ENCODE peak calls at places on chromosomes 2 and 18, in eight cellular contexts. One of them, this sample, is unnamed.
A peak's percentile ranks its signal among the peaks of the same experiment; 100 is the strongest.

GRCh38 chr2:37635359-37636208 is 35.9 kb downstream of the CDC42EP3 start:
- DNase-seq in NCI-H345: no peak
- DNase-seq in D341Med: no peak
- DNase-seq in RCC 7860: peak; percentile 48
- DNase-seq in posterior cingulate gyrus: no peak
- DNase-seq in neural progenitor cell: no peak
- DNase-seq in Daoy: peak; percentile 91
- DNase-seq in right atrium auricular region: no peak
- DNase-seq in this sample: peak; percentile 97

GRCh38 chr2:64325852-64326577 is 127.9 kb upstream of the LGALSL start:
- DNase-seq in NCI-H345: no peak
- DNase-seq in D341Med: no peak
- DNase-seq in RCC 7860: no peak
- DNase-seq in posterior cingulate gyrus: no peak
- DNase-seq in neural progenitor cell: no peak
- DNase-seq in Daoy: no peak
- DNase-seq in right atrium auricular region: no peak
- DNase-seq in this sample: no peak

GRCh38 chr2:69694894-69695849 is 46.8 kb upstream of the ANXA4 start:
- DNase-seq in NCI-H345: no peak
- DNase-seq in D341Med: no peak
- DNase-seq in RCC 7860: peak; percentile 93
- DNase-seq in posterior cingulate gyrus: no peak
- DNase-seq in neural progenitor cell: no peak
- DNase-seq in Daoy: peak; percentile 86
- DNase-seq in right atrium auricular region: no peak
- DNase-seq in this sample: peak; percentile 92

GRCh38 chr2:155060906-155061305 is 362.4 kb downstream of the KCNJ3 start:
- DNase-seq in NCI-H345: no peak
- DNase-seq in D341Med: peak; percentile 17
- DNase-seq in RCC 7860: no peak
- DNase-seq in posterior cingulate gyrus: no peak
- DNase-seq in neural progenitor cell: no peak
- DNase-seq in Daoy: no peak
- DNase-seq in right atrium auricular region: no peak
- DNase-seq in this sample: no peak

GRCh38 chr2:205357732-205358131 is 324.6 kb upstream of the NRP2 start:
- DNase-seq in NCI-H345: no peak
- DNase-seq in D341Med: no peak
- DNase-seq in RCC 7860: no peak
- DNase-seq in posterior cingulate gyrus: no peak
- DNase-seq in neural progenitor cell: no peak
- DNase-seq in Daoy: no peak
- DNase-seq in right atrium auricular region: no peak
- DNase-seq in this sample: no peak

GRCh38 chr18:68991281-68991680 is 193.4 kb downstream of the CCDC102B start:
- DNase-seq in NCI-H345: no peak
- DNase-seq in D341Med: no peak
- DNase-seq in RCC 7860: no peak
- DNase-seq in posterior cingulate gyrus: no peak
- DNase-seq in neural progenitor cell: no peak
- DNase-seq in Daoy: no peak
- DNase-seq in right atrium auricular region: no peak
- DNase-seq in this sample: peak; percentile 48

GRCh38 chr2:201151127-201152074 is 31.5 kb upstream of the CASP10 start:
- DNase-seq in NCI-H345: no peak
- DNase-seq in D341Med: no peak
- DNase-seq in RCC 7860: peak; percentile 99
- DNase-seq in posterior cingulate gyrus: no peak
- DNase-seq in neural progenitor cell: no peak
- DNase-seq in Daoy: peak; percentile 76
- DNase-seq in right atrium auricular region: no peak
- DNase-seq in this sample: peak; percentile 78

GRCh38 chr2:171271380-171271779 is 110.7 kb upstream of the TLK1 start:
- DNase-seq in NCI-H345: no peak
- DNase-seq in D341Med: no peak
- DNase-seq in RCC 7860: no peak
- DNase-seq in posterior cingulate gyrus: no peak
- DNase-seq in neural progenitor cell: no peak
- DNase-seq in Daoy: no peak
- DNase-seq in right atrium auricular region: no peak
- DNase-seq in this sample: no peak

GRCh38 chr2:38515155-38516074 is 87.3 kb downstream of the HNRNPLL start:
- DNase-seq in NCI-H345: no peak
- DNase-seq in D341Med: no peak
- DNase-seq in RCC 7860: peak; percentile 26
- DNase-seq in posterior cingulate gyrus: no peak
- DNase-seq in neural progenitor cell: no peak
- DNase-seq in Daoy: no peak
- DNase-seq in right atrium auricular region: peak; percentile 66
- DNase-seq in this sample: peak; percentile 87

GRCh38 chr2:120817136-120817955 is 81.7 kb downstream of the GLI2 start:
- DNase-seq in NCI-H345: no peak
- DNase-seq in D341Med: no peak
- DNase-seq in RCC 7860: no peak
- DNase-seq in posterior cingulate gyrus: no peak
- DNase-seq in neural progenitor cell: no peak
- DNase-seq in Daoy: no peak
- DNase-seq in right atrium auricular region: no peak
- DNase-seq in this sample: no peak

GRCh38 chr2:222711315-222711940 is 40.0 kb downstream of the MOGAT1 start:
- DNase-seq in NCI-H345: no peak
- DNase-seq in D341Med: no peak
- DNase-seq in RCC 7860: no peak
- DNase-seq in posterior cingulate gyrus: no peak
- DNase-seq in neural progenitor cell: no peak
- DNase-seq in Daoy: no peak
- DNase-seq in right atrium auricular region: no peak
- DNase-seq in this sample: no peak

GRCh38 chr18:10482985-10483949 is 28.8 kb downstream of the APCDD1 start:
- DNase-seq in NCI-H345: no peak
- DNase-seq in D341Med: no peak
- DNase-seq in RCC 7860: no peak
- DNase-seq in posterior cingulate gyrus: no peak
- DNase-seq in neural progenitor cell: no peak
- DNase-seq in Daoy: no peak
- DNase-seq in right atrium auricular region: no peak
- DNase-seq in this sample: peak; percentile 79

GRCh38 chr2:219107837-219108236 is 47.1 kb upstream of the IHH start:
- DNase-seq in NCI-H345: no peak
- DNase-seq in D341Med: no peak
- DNase-seq in RCC 7860: no peak
- DNase-seq in posterior cingulate gyrus: no peak
- DNase-seq in neural progenitor cell: no peak
- DNase-seq in Daoy: no peak
- DNase-seq in right atrium auricular region: no peak
- DNase-seq in this sample: peak; percentile 40

GRCh38 chr2:72891091-72891818 is 4.0 kb downstream of the SPR start:
- DNase-seq in NCI-H345: no peak
- DNase-seq in D341Med: no peak
- DNase-seq in RCC 7860: no peak
- DNase-seq in posterior cingulate gyrus: no peak
- DNase-seq in neural progenitor cell: no peak
- DNase-seq in Daoy: no peak
- DNase-seq in right atrium auricular region: no peak
- DNase-seq in this sample: no peak

GRCh38 chr18:47163241-47163640 is 12.9 kb downstream of the IER3IP1 start:
- DNase-seq in NCI-H345: no peak
- DNase-seq in D341Med: no peak
- DNase-seq in RCC 7860: peak; percentile 94
- DNase-seq in posterior cingulate gyrus: no peak
- DNase-seq in neural progenitor cell: no peak
- DNase-seq in Daoy: peak; percentile 18
- DNase-seq in right atrium auricular region: no peak
- DNase-seq in this sample: no peak

GRCh38 chr2:49255325-49256023 is 101.2 kb upstream of the FSHR start:
- DNase-seq in NCI-H345: peak; percentile 60
- DNase-seq in D341Med: peak; percentile 19
- DNase-seq in RCC 7860: no peak
- DNase-seq in posterior cingulate gyrus: no peak
- DNase-seq in neural progenitor cell: no peak
- DNase-seq in Daoy: no peak
- DNase-seq in right atrium auricular region: no peak
- DNase-seq in this sample: peak; percentile 12

GRCh38 chr2:170715062-170715931 is at the start of gene SP5:
- DNase-seq in NCI-H345: peak; percentile 58
- DNase-seq in D341Med: peak; percentile 72
- DNase-seq in RCC 7860: peak; percentile 50
- DNase-seq in posterior cingulate gyrus: no peak
- DNase-seq in neural progenitor cell: peak; percentile 94
- DNase-seq in Daoy: peak; percentile 82
- DNase-seq in right atrium auricular region: no peak
- DNase-seq in this sample: peak; percentile 70

GRCh38 chr2:24021122-24021998 is 11.5 kb downstream of the MFSD2B start:
- DNase-seq in NCI-H345: no peak
- DNase-seq in D341Med: peak; percentile 68
- DNase-seq in RCC 7860: no peak
- DNase-seq in posterior cingulate gyrus: no peak
- DNase-seq in neural progenitor cell: peak; percentile 57
- DNase-seq in Daoy: peak; percentile 38
- DNase-seq in right atrium auricular region: no peak
- DNase-seq in this sample: peak; percentile 60

GRCh38 chr2:219178377-219179175 is 501 bp downstream of the RETREG2 start:
- DNase-seq in NCI-H345: peak; percentile 36
- DNase-seq in D341Med: peak; percentile 65
- DNase-seq in RCC 7860: peak; percentile 19
- DNase-seq in posterior cingulate gyrus: peak; percentile 17
- DNase-seq in neural progenitor cell: peak; percentile 81
- DNase-seq in Daoy: no peak
- DNase-seq in right atrium auricular region: peak; percentile 60
- DNase-seq in this sample: peak; percentile 82

GRCh38 chr2:158501301-158501700 is 44.5 kb downstream of the PKP4 start:
- DNase-seq in NCI-H345: peak; percentile 85
- DNase-seq in D341Med: no peak
- DNase-seq in RCC 7860: no peak
- DNase-seq in posterior cingulate gyrus: peak; percentile 61
- DNase-seq in neural progenitor cell: no peak
- DNase-seq in Daoy: no peak
- DNase-seq in right atrium auricular region: no peak
- DNase-seq in this sample: no peak

GRCh38 chr2:83742117-83742782 is 716.8 kb downstream of the SUCLG1 start:
- DNase-seq in NCI-H345: peak; percentile 85
- DNase-seq in D341Med: peak; percentile 9
- DNase-seq in RCC 7860: no peak
- DNase-seq in posterior cingulate gyrus: no peak
- DNase-seq in neural progenitor cell: no peak
- DNase-seq in Daoy: no peak
- DNase-seq in right atrium auricular region: peak; percentile 66
- DNase-seq in this sample: no peak

GRCh38 chr2:175690113-175690716 is 311.9 kb downstream of the LNPK start:
- DNase-seq in NCI-H345: peak; percentile 72
- DNase-seq in D341Med: no peak
- DNase-seq in RCC 7860: peak; percentile 18
- DNase-seq in posterior cingulate gyrus: no peak
- DNase-seq in neural progenitor cell: peak; percentile 62
- DNase-seq in Daoy: peak; percentile 55
- DNase-seq in right atrium auricular region: no peak
- DNase-seq in this sample: peak; percentile 84

GRCh38 chr2:237691908-237692600 is 64.7 kb downstream of the LRRFIP1 start:
- DNase-seq in NCI-H345: peak; percentile 87
- DNase-seq in D341Med: peak; percentile 97
- DNase-seq in RCC 7860: peak; percentile 74
- DNase-seq in posterior cingulate gyrus: peak; percentile 74
- DNase-seq in neural progenitor cell: peak; percentile 97
- DNase-seq in Daoy: peak; percentile 92
- DNase-seq in right atrium auricular region: peak; percentile 94
- DNase-seq in this sample: peak; percentile 93

GRCh38 chr18:48216639-48217280 is 192.4 kb downstream of the ZBTB7C start:
- DNase-seq in NCI-H345: peak; percentile 93
- DNase-seq in D341Med: no peak
- DNase-seq in RCC 7860: no peak
- DNase-seq in posterior cingulate gyrus: no peak
- DNase-seq in neural progenitor cell: no peak
- DNase-seq in Daoy: peak; percentile 44
- DNase-seq in right atrium auricular region: no peak
- DNase-seq in this sample: no peak

GRCh38 chr2:238382381-238382781 is 44.3 kb upstream of the ASB1 start:
- DNase-seq in NCI-H345: no peak
- DNase-seq in D341Med: no peak
- DNase-seq in RCC 7860: no peak
- DNase-seq in posterior cingulate gyrus: no peak
- DNase-seq in neural progenitor cell: no peak
- DNase-seq in Daoy: no peak
- DNase-seq in right atrium auricular region: no peak
- DNase-seq in this sample: peak; percentile 73

GRCh38 chr2:5537180-5537579 is 155.0 kb upstream of the SOX11 start:
- DNase-seq in NCI-H345: no peak
- DNase-seq in D341Med: no peak
- DNase-seq in RCC 7860: no peak
- DNase-seq in posterior cingulate gyrus: no peak
- DNase-seq in neural progenitor cell: no peak
- DNase-seq in Daoy: no peak
- DNase-seq in right atrium auricular region: no peak
- DNase-seq in this sample: no peak

GRCh38 chr18:44552706-44553105 is 128.0 kb upstream of the SETBP1 start:
- DNase-seq in NCI-H345: no peak
- DNase-seq in D341Med: no peak
- DNase-seq in RCC 7860: no peak
- DNase-seq in posterior cingulate gyrus: no peak
- DNase-seq in neural progenitor cell: peak; percentile 71
- DNase-seq in Daoy: no peak
- DNase-seq in right atrium auricular region: no peak
- DNase-seq in this sample: no peak

GRCh38 chr2:235747868-235748144 is 254.0 kb downstream of the AGAP1 start:
- DNase-seq in NCI-H345: no peak
- DNase-seq in D341Med: peak; percentile 51
- DNase-seq in RCC 7860: no peak
- DNase-seq in posterior cingulate gyrus: no peak
- DNase-seq in neural progenitor cell: no peak
- DNase-seq in Daoy: no peak
- DNase-seq in right atrium auricular region: no peak
- DNase-seq in this sample: no peak

GRCh38 chr18:45755936-45756335 is 32.0 kb downstream of the SLC14A1 start:
- DNase-seq in NCI-H345: peak; percentile 5
- DNase-seq in D341Med: no peak
- DNase-seq in RCC 7860: no peak
- DNase-seq in posterior cingulate gyrus: no peak
- DNase-seq in neural progenitor cell: no peak
- DNase-seq in Daoy: peak; percentile 55
- DNase-seq in right atrium auricular region: peak; percentile 73
- DNase-seq in this sample: no peak

GRCh38 chr2:156099382-156099781 is 233.1 kb downstream of the NR4A2 start:
- DNase-seq in NCI-H345: peak; percentile 52
- DNase-seq in D341Med: no peak
- DNase-seq in RCC 7860: no peak
- DNase-seq in posterior cingulate gyrus: no peak
- DNase-seq in neural progenitor cell: no peak
- DNase-seq in Daoy: no peak
- DNase-seq in right atrium auricular region: no peak
- DNase-seq in this sample: no peak

GRCh38 chr2:238698451-238699306 is 149.2 kb upstream of the TWIST2 start:
- DNase-seq in NCI-H345: no peak
- DNase-seq in D341Med: no peak
- DNase-seq in RCC 7860: no peak
- DNase-seq in posterior cingulate gyrus: no peak
- DNase-seq in neural progenitor cell: no peak
- DNase-seq in Daoy: no peak
- DNase-seq in right atrium auricular region: no peak
- DNase-seq in this sample: no peak

GRCh38 chr2:137205324-137205723 is 440.0 kb downstream of the THSD7B start:
- DNase-seq in NCI-H345: no peak
- DNase-seq in D341Med: no peak
- DNase-seq in RCC 7860: no peak
- DNase-seq in posterior cingulate gyrus: no peak
- DNase-seq in neural progenitor cell: no peak
- DNase-seq in Daoy: no peak
- DNase-seq in right atrium auricular region: no peak
- DNase-seq in this sample: no peak

GRCh38 chr2:179332903-179333302 is 68.3 kb upstream of the SESTD1 start:
- DNase-seq in NCI-H345: no peak
- DNase-seq in D341Med: no peak
- DNase-seq in RCC 7860: peak; percentile 16
- DNase-seq in posterior cingulate gyrus: no peak
- DNase-seq in neural progenitor cell: no peak
- DNase-seq in Daoy: peak; percentile 51
- DNase-seq in right atrium auricular region: no peak
- DNase-seq in this sample: no peak

GRCh38 chr18:70371085-70371735 is 82.4 kb downstream of the SOCS6 start:
- DNase-seq in NCI-H345: no peak
- DNase-seq in D341Med: no peak
- DNase-seq in RCC 7860: no peak
- DNase-seq in posterior cingulate gyrus: no peak
- DNase-seq in neural progenitor cell: no peak
- DNase-seq in Daoy: no peak
- DNase-seq in right atrium auricular region: no peak
- DNase-seq in this sample: no peak

This sample was measured in NB4.